ENCODE peak calls at places on chromosomes 7 and 10, in seven cellular contexts. One of them, this sample, is unnamed.

GRCh38 chr7:13908667-13909382 is 80.6 kb downstream of the ETV1 start:
- DNase-seq in adipocyte: peak
- DNase-seq in NCI-H1092: no peak
- DNase-seq in B cell: no peak
- DNase-seq in endothelial cell: no peak
- DNase-seq in anterior cingulate cortex: no peak
- DNase-seq in fibroblast of pulmonary artery: no peak
- DNase-seq in this sample: no peak

GRCh38 chr10:47318706-47319105 is 3.5 kb upstream of the GDF2 start:
- DNase-seq in adipocyte: no peak
- DNase-seq in NCI-H1092: no peak
- DNase-seq in B cell: no peak
- DNase-seq in endothelial cell: no peak
- DNase-seq in anterior cingulate cortex: no peak
- DNase-seq in fibroblast of pulmonary artery: no peak
- DNase-seq in this sample: no peak

GRCh38 chr10:89963446-89964102 is 262.2 kb downstream of the KIF20B start:
- DNase-seq in adipocyte: no peak
- DNase-seq in NCI-H1092: no peak
- DNase-seq in B cell: no peak
- DNase-seq in endothelial cell: no peak
- DNase-seq in anterior cingulate cortex: no peak
- DNase-seq in fibroblast of pulmonary artery: no peak
- DNase-seq in this sample: no peak

GRCh38 chr10:35433851-35434426 is 97.6 kb downstream of the CCNY start:
- DNase-seq in adipocyte: peak
- DNase-seq in NCI-H1092: peak
- DNase-seq in B cell: no peak
- DNase-seq in endothelial cell: no peak
- DNase-seq in anterior cingulate cortex: no peak
- DNase-seq in fibroblast of pulmonary artery: peak
- DNase-seq in this sample: peak

GRCh38 chr7:7681936-7682329 is 36.5 kb downstream of the RPA3 start:
- DNase-seq in adipocyte: peak
- DNase-seq in NCI-H1092: no peak
- DNase-seq in B cell: no peak
- DNase-seq in endothelial cell: no peak
- DNase-seq in anterior cingulate cortex: no peak
- DNase-seq in fibroblast of pulmonary artery: no peak
- DNase-seq in this sample: no peak

GRCh38 chr7:30796105-30796869 is 25.1 kb downstream of the MINDY4 start:
- DNase-seq in adipocyte: peak
- DNase-seq in NCI-H1092: no peak
- DNase-seq in B cell: no peak
- DNase-seq in endothelial cell: no peak
- DNase-seq in anterior cingulate cortex: no peak
- DNase-seq in fibroblast of pulmonary artery: peak
- DNase-seq in this sample: no peak

GRCh38 chr10:7529638-7530037 is 118.8 kb upstream of the SFMBT2 start:
- DNase-seq in adipocyte: peak
- DNase-seq in NCI-H1092: peak
- DNase-seq in B cell: no peak
- DNase-seq in endothelial cell: peak
- DNase-seq in anterior cingulate cortex: no peak
- DNase-seq in fibroblast of pulmonary artery: peak
- DNase-seq in this sample: no peak

GRCh38 chr7:137935849-137936508 is 65.9 kb downstream of the CREB3L2 start:
- DNase-seq in adipocyte: no peak
- DNase-seq in NCI-H1092: no peak
- DNase-seq in B cell: no peak
- DNase-seq in endothelial cell: no peak
- DNase-seq in anterior cingulate cortex: no peak
- DNase-seq in fibroblast of pulmonary artery: no peak
- DNase-seq in this sample: no peak

GRCh38 chr10:132554053-132554990 is 16.7 kb downstream of the INPP5A start:
- DNase-seq in adipocyte: no peak
- DNase-seq in NCI-H1092: no peak
- DNase-seq in B cell: no peak
- DNase-seq in endothelial cell: no peak
- DNase-seq in anterior cingulate cortex: no peak
- DNase-seq in fibroblast of pulmonary artery: no peak
- DNase-seq in this sample: no peak

GRCh38 chr10:77547651-77548050 is 90.0 kb downstream of the KCNMA1 start:
- DNase-seq in adipocyte: no peak
- DNase-seq in NCI-H1092: no peak
- DNase-seq in B cell: no peak
- DNase-seq in endothelial cell: no peak
- DNase-seq in anterior cingulate cortex: no peak
- DNase-seq in fibroblast of pulmonary artery: no peak
- DNase-seq in this sample: no peak

GRCh38 chr7:131098527-131098926 is 229.1 kb upstream of the MKLN1 start:
- DNase-seq in adipocyte: no peak
- DNase-seq in NCI-H1092: no peak
- DNase-seq in B cell: no peak
- DNase-seq in endothelial cell: no peak
- DNase-seq in anterior cingulate cortex: no peak
- DNase-seq in fibroblast of pulmonary artery: no peak
- DNase-seq in this sample: no peak

GRCh38 chr7:132092106-132092505 is 484.2 kb downstream of the PLXNA4 start:
- DNase-seq in adipocyte: no peak
- DNase-seq in NCI-H1092: no peak
- DNase-seq in B cell: no peak
- DNase-seq in endothelial cell: no peak
- DNase-seq in anterior cingulate cortex: no peak
- DNase-seq in fibroblast of pulmonary artery: no peak
- DNase-seq in this sample: no peak

GRCh38 chr7:50751136-50751535 is 31.6 kb downstream of the GRB10 start:
- DNase-seq in adipocyte: no peak
- DNase-seq in NCI-H1092: no peak
- DNase-seq in B cell: no peak
- DNase-seq in endothelial cell: no peak
- DNase-seq in anterior cingulate cortex: no peak
- DNase-seq in fibroblast of pulmonary artery: peak
- DNase-seq in this sample: no peak